ENCODE peak calls at places on chromosome X, in eight cellular contexts. Z, G, W, N, Q, R, X and O are unnamed samples.

GRCh38 chrX:146186540-146186939 is 368.9 kb downstream of the SLITRK2 start:
- DNase-seq in W (no peak), Z (no peak), X (no peak), G (no peak), N (no peak), Q (no peak), R (no peak), O (no peak)

GRCh38 chrX:116272328-116272727 is 101.8 kb downstream of the AGTR2 start:
- DNase-seq in W (peak), N (no peak), G (no peak), X (no peak), R (no peak), Q (no peak), Z (no peak), O (no peak)

GRCh38 chrX:13043138-13043537 is 1.3 kb downstream of the FAM9C start:
- DNase-seq in Z (no peak), X (no peak), N (no peak), R (no peak), G (no peak), W (no peak), Q (no peak), O (no peak)

GRCh38 chrX:19785647-19786046 is 101.8 kb downstream of the SH3KBP1 start:
- DNase-seq in X (no peak), G (no peak), N (no peak), R (no peak), W (no peak), Q (no peak), Z (no peak), O (no peak)

GRCh38 chrX:124725467-124725866 is 379.1 kb downstream of the SH2D1A start:
- DNase-seq in W (no peak), Q (no peak), G (no peak), X (no peak), R (no peak), N (no peak), Z (no peak), O (no peak)

GRCh38 chrX:114071412-114071811 is 512.5 kb upstream of the HTR2C start:
- DNase-seq in Q (no peak), W (no peak), R (no peak), G (no peak), N (no peak), X (no peak), Z (no peak), O (no peak)

GRCh38 chrX:153827016-153827415 is 3.3 kb downstream of the PDZD4 start:
- DNase-seq in N (no peak), R (no peak), G (no peak), W (no peak), Q (no peak), Z (no peak), X (no peak), O (no peak)

GRCh38 chrX:154441984-154442707 is 1.8 kb upstream of the FAM50A start:
- DNase-seq in X (no peak), R (no peak), N (no peak), Q (no peak), W (no peak), Z (no peak), G (no peak), O (no peak)

GRCh38 chrX:66872771-66873170 is 233.9 kb upstream of the EDA2R start:
- DNase-seq in Q (no peak), W (no peak), G (no peak), X (no peak), Z (no peak), R (no peak), N (no peak), O (no peak)

GRCh38 chrX:100819837-100820666 is at the start of gene CSTF2:
- DNase-seq in G (peak), N (peak), W (peak), Z (peak), R (peak), Q (peak), X (peak), O (peak)

GRCh38 chrX:48892896-48893295 is 4.7 kb downstream of the TIMM17B start:
- DNase-seq in X (no peak), R (no peak), W (no peak), Q (no peak), N (no peak), Z (no peak), G (no peak), O (no peak)

GRCh38 chrX:37802028-37802427 is 22.2 kb downstream of the CYBB start:
- DNase-seq in X (no peak), N (no peak), Z (no peak), W (no peak), R (no peak), Q (no peak), G (no peak), O (no peak)

GRCh38 chrX:118823263-118824172 is at the start of gene ZCCHC12:
- DNase-seq in X (no peak), G (peak), Q (peak), R (no peak), Z (peak), W (peak), N (peak), O (peak)

GRCh38 chrX:149512225-149512885 is 7.2 kb upstream of the IDS start:
- DNase-seq in X (no peak), G (no peak), W (peak), N (peak), Z (peak), Q (peak), R (no peak), O (peak)

GRCh38 chrX:109826954-109827708 is 94.1 kb upstream of the ACSL4 start:
- DNase-seq in X (no peak), N (no peak), W (peak), R (no peak), Q (no peak), Z (no peak), G (no peak), O (no peak)

GRCh38 chrX:102863735-102864134 is 73.3 kb upstream of the RAB40AL start:
- DNase-seq in Q (peak), G (peak), W (peak), N (peak), R (no peak), X (peak), Z (peak), O (peak)

GRCh38 chrX:21715825-21716224 is 42.1 kb downstream of the SMPX start:
- DNase-seq in N (no peak), Z (no peak), W (no peak), G (no peak), X (no peak), R (no peak), Q (no peak), O (no peak)

GRCh38 chrX:115939070-115939469 is 231.5 kb upstream of the AGTR2 start:
- DNase-seq in Q (no peak), G (no peak), N (no peak), W (no peak), X (no peak), Z (no peak), R (no peak), O (no peak)

GRCh38 chrX:24054182-24055042 is at the start of gene EIF2S3:
- DNase-seq in X (peak), Q (peak), N (peak), R (peak), G (peak), Z (peak), W (peak), O (peak)

GRCh38 chrX:21926527-21927278 is 13.8 kb upstream of the SMS start:
- DNase-seq in W (peak), X (no peak), N (no peak), G (no peak), Z (no peak), Q (no peak), R (no peak), O (no peak)

GRCh38 chrX:47456080-47456479 is 26.9 kb downstream of the ZNF41 start:
- DNase-seq in X (no peak), G (peak), Z (peak), R (no peak), W (no peak), Q (no peak), N (no peak), O (no peak)

GRCh38 chrX:111131572-111131971 is 35.6 kb downstream of the PAK3 start:
- DNase-seq in R (no peak), Z (no peak), W (no peak), N (no peak), X (no peak), G (no peak), Q (no peak), O (no peak)

GRCh38 chrX:83997781-83998180 is 136.8 kb downstream of the CYLC1 start:
- DNase-seq in Q (no peak), X (no peak), G (no peak), W (no peak), R (no peak), Z (no peak), N (peak), O (no peak)

GRCh38 chrX:41043950-41044349 is 41.3 kb upstream of the USP9X start:
- DNase-seq in R (no peak), W (peak), G (no peak), Z (no peak), N (no peak), X (no peak), Q (no peak), O (no peak)

GRCh38 chrX:138775501-138775900 is 64.0 kb upstream of the FGF13 start:
- DNase-seq in X (no peak), W (peak), R (no peak), Q (no peak), N (peak), G (no peak), Z (no peak), O (no peak)

GRCh38 chrX:115311139-115311538 is 21.6 kb downstream of the LUZP4 start:
- DNase-seq in N (no peak), Z (no peak), W (no peak), R (no peak), Q (no peak), X (no peak), G (no peak), O (no peak)